ENCODE peak calls at places on chromosome X, in six cellular contexts. E, K, D, U, N and Y are unnamed samples. For H3K36me3, the result is how much of the 10 kb centered on the place peaks cover.

GRCh38 chrX:17932781-17933180 is 71.7 kb upstream of the RAI2 start:
- DNase-seq in E (no peak), K (no peak), D (no peak), U (no peak), N (no peak), Y (no peak)

GRCh38 chrX:140500427-140500826 is 4.4 kb downstream of the SOX3 start:
- DNase-seq in E (no peak), K (no peak), D (no peak), U (no peak), N (no peak), Y (no peak)

GRCh38 chrX:4091046-4091760 is 377.8 kb upstream of the PRKX start:
- DNase-seq in E (no peak), K (no peak), D (no peak), U (no peak), N (no peak), Y (no peak)

GRCh38 chrX:21374163-21374993 is at the start of gene CNKSR2:
- DNase-seq in E (peak), K (peak), D (peak), U (peak), N (peak), Y (peak)

GRCh38 chrX:45710081-45710801 is 509.6 kb upstream of the DIPK2B start:
- DNase-seq in E (no peak), K (no peak), D (no peak), U (no peak), N (no peak), Y (no peak)

GRCh38 chrX:119228506-119229290 is 7.4 kb upstream of the PGRMC1 start:
- DNase-seq in E (no peak), K (no peak), D (peak), U (no peak), N (no peak), Y (no peak)

GRCh38 chrX:155819966-155820491 is 61.1 kb upstream of the VAMP7 start:
- DNase-seq in E (peak), K (peak), D (peak), U (no peak), N (no peak), Y (no peak)

GRCh38 chrX:98067611-98068010 is 1183.9 kb downstream of the RPA4 start:
- DNase-seq in E (no peak), K (no peak), D (no peak), U (no peak), N (no peak), Y (no peak)

GRCh38 chrX:12984629-12985303 is 9.9 kb downstream of the TMSB4X start:
- DNase-seq in E (no peak), K (no peak), D (no peak), U (no peak), N (no peak), Y (no peak)

GRCh38 chrX:72027024-72027913 is 104.4 kb downstream of the RTL5 start:
- DNase-seq in E (no peak), K (no peak), D (no peak), U (no peak), N (no peak), Y (no peak)
- H3K4me3 ChIP-seq in E (no peak), K (no peak), D (no peak), U (no peak), N (no peak), Y (no peak)

GRCh38 chrX:30654989-30655607 is 1.9 kb downstream of the GK start:
- DNase-seq in E (no peak), K (peak), D (no peak), U (no peak), N (no peak), Y (no peak)

GRCh38 chrX:30657542-30658238 is 4.5 kb downstream of the GK start:
- DNase-seq in E (no peak), K (no peak), D (no peak), U (no peak), N (no peak), Y (no peak)

GRCh38 chrX:30649859-30650258 is 3.4 kb upstream of the GK start:
- DNase-seq in E (no peak), K (no peak), D (no peak), U (no peak), N (no peak), Y (no peak)

GRCh38 chrX:30653415-30654131 is at the start of gene GK:
- DNase-seq in E (peak), K (peak), D (peak), U (peak), N (no peak), Y (peak)

DNA sequence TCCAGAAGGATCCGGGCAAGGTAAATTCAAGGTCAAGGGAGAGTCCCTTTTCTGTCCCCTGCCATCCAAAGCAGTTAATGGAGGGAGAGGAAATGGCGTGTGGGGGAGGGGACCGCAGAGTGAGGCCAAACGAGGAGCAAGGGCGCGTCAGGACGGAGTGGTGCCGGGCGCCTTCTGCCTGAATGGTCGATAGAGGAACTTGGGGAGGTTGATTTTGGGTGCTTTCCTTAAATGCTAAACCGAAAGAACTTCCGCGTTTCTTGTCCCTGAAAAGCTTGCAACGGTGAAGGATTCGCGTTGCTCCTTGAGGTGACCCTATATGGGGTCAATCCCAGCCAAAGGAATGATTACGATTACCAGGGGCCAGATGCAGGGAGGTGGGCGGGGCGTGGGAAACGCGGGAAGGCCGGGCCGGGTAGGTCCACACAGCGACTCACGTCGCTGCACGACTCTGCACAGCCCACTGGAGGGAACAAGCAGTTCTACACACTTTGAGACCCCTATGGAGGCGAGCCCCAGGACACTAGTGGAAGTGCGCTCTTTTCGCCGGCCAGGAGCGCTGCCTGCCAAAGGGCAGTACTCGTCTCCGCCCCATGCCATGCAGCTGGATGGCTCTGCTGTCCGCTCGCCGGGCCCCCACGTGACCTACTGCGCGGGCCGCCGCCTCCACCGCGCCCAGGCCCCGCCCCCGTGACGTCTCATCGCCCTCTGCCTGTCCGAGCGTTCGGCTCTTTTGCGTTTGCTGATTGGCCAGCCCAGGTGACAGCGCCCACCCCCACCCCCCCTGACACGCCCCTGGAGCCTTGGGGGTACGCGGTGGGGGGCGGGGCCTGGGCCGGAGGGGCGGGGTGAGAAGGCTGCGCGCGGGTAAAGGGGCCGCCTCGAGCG is 452 bp upstream of the GK start:
- DNase-seq in E (peak), K (peak), D (peak), U (peak), N (peak), Y (peak)
- TF ChIP-seq POLR2A in E (no peak), K (no peak), D (no peak), U (no peak), N (peak), Y (no peak)

GRCh38 chrX:68757331-68757730 is 71.5 kb upstream of the EFNB1 start:
- DNase-seq in E (no peak), K (no peak), D (no peak), U (no peak), N (no peak), Y (peak)

GRCh38 chrX:68758671-68759070 is 70.2 kb upstream of the EFNB1 start:
- DNase-seq in E (no peak), K (no peak), D (no peak), U (no peak), N (no peak), Y (peak)

GRCh38 chrX:68763481-68763880 is 65.3 kb upstream of the EFNB1 start:
- DNase-seq in E (no peak), K (no peak), D (no peak), U (no peak), N (no peak), Y (no peak)

GRCh38 chrX:68761086-68761485 is 67.7 kb upstream of the EFNB1 start:
- DNase-seq in E (no peak), K (no peak), D (no peak), U (no peak), N (no peak), Y (no peak)

DNA sequence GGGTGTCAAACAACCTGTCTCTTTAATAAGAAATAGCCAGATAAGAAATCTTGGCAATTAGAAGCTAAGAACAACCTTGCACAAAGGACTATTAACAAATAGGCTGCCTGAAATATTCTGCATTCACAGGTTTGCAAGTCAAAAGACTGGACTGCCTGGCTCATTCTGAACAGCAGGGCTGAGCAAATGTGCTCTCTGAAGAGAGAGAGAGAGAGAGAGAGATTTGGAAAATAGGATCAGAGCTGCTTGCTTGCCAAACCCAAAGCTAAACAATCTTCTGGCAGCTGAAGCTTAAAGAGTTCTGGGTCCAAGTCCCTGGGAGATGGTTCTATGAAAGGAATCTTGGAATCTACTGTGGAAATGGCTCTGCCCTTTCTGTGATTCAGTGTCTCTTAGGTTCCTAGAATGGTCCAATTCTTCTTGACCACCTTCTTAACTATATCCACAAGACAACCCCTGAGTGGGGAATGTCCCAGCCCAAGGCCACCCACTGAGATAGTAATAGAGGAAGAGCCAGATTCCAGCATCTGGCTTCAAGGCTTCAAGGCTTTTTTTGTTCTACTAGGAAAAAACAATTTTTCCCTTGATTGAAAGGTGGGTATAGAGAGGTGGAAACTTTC is 66.1 kb upstream of the EFNB1 start:
- DNase-seq in E (no peak), K (no peak), D (no peak), U (no peak), N (no peak), Y (no peak)
- H3K36me3 ChIP-seq in E (under half), K (under half), D (under half), U (under half), N (under half), Y (under half)

GRCh38 chrX:129678881-129679195 is 24.1 kb upstream of the APLN start:
- DNase-seq in E (no peak), K (no peak), D (no peak), U (no peak), N (no peak), Y (no peak)

GRCh38 chrX:129682979-129683378 is 28.2 kb upstream of the APLN start:
- DNase-seq in E (no peak), K (no peak), D (no peak), U (no peak), N (no peak), Y (no peak)

GRCh38 chrX:129679856-129680255 is 25.1 kb upstream of the APLN start:
- DNase-seq in E (no peak), K (no peak), D (no peak), U (no peak), N (no peak), Y (no peak)

DNA sequence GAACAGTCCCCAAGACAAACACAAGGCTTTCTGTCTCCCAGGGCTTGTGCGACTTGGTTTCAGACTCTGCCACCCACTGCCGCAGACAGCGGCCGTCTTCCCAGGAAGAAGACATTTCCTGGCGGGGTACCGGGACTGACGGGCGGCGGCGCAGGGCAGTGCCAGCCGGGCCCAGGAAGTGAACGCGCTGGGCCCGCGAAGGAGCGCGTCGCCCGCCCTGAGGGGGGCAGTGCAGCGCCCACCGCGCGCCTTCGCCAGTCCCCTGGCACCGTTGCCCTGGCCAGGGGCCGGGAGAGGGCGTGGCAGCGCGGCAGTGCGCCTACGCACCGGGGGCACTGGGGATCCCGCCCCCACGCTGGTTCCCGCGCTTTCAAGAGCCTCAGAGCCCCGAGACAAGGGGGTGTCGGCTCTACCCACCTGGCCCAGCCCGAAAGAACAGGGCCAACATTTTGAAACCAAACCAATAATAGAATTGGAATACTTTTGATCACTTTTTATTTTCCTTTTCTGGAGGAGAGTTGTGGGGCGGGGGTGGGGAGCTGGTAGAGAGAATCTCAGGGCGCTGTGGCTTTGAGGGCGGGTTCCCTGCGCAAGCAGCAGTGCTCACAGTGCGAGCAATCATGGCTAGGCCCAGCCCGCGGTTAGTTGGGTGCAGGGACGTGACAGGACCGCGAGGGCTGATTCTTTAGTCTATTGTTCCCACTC is 23.6 kb upstream of the APLN start:
- DNase-seq in E (no peak), K (peak), D (peak), U (no peak), N (peak), Y (peak)
- H3K4me3 ChIP-seq in E (peak), K (peak), D (peak), U (peak), N (peak), Y (peak)

GRCh38 chrX:74293343-74293946 is 10.5 kb upstream of the ZCCHC13 start:
- DNase-seq in E (peak), K (peak), D (peak), U (peak), N (peak), Y (peak)
- TF ChIP-seq POLR2A in E (no peak), K (no peak), D (no peak), U (no peak), N (peak), Y (no peak)

GRCh38 chrX:54564942-54565341 is 34.9 kb downstream of the GNL3L start:
- DNase-seq in E (no peak), K (no peak), D (no peak), U (no peak), N (no peak), Y (no peak)

GRCh38 chrX:54561622-54562021 is 31.6 kb downstream of the GNL3L start:
- DNase-seq in E (no peak), K (no peak), D (no peak), U (no peak), N (no peak), Y (no peak)

GRCh38 chrX:54560411-54560810 is 30.4 kb downstream of the GNL3L start:
- DNase-seq in E (no peak), K (no peak), D (no peak), U (no peak), N (no peak), Y (no peak)
- H3K36me3 ChIP-seq in E (under half), K (under half), D (under half), U (half or more), N (half or more), Y (half or more)

GRCh38 chrX:19810809-19811208 is 76.6 kb downstream of the SH3KBP1 start:
- DNase-seq in E (no peak), K (no peak), D (no peak), U (no peak), N (no peak), Y (no peak)

GRCh38 chrX:19810370-19810769 is 77.0 kb downstream of the SH3KBP1 start:
- DNase-seq in E (no peak), K (no peak), D (no peak), U (no peak), N (no peak), Y (no peak)

GRCh38 chrX:19814778-19815177 is 72.6 kb downstream of the SH3KBP1 start:
- DNase-seq in E (no peak), K (no peak), D (no peak), U (no peak), N (no peak), Y (no peak)

GRCh38 chrX:19814240-19814639 is 73.2 kb downstream of the SH3KBP1 start:
- DNase-seq in E (no peak), K (no peak), D (no peak), U (no peak), N (no peak), Y (no peak)

GRCh38 chrX:19811807-19812604 is 75.4 kb downstream of the SH3KBP1 start:
- DNase-seq in E (no peak), K (no peak), D (no peak), U (no peak), N (no peak), Y (no peak)
- H3K4me3 ChIP-seq in E (no peak), K (no peak), D (no peak), U (no peak), N (no peak), Y (no peak)

DNA sequence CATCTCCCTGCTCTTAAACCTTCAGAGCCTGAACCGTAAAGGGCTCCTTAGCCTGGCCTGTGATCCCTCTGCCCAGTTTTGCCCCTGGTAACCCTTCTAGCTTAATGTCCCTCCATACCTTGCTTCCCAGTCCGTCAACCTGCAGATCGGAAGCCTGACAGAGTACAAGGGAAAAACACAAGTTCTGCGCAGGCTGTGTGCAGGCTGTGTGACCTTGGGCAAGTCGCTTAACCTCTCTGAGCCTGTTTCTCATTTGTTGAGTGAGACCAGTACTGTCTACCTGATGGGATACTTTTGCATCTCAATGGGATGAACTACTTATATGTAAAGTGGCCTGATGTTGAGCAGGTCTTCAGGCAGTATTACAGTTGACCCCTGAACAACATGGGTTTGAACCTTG is 1.7 kb downstream of the NSDHL start:
- DNase-seq in E (no peak), K (no peak), D (no peak), U (no peak), N (no peak), Y (no peak)
- TF ChIP-seq POLR2A in E (no peak), K (no peak), D (no peak), U (no peak), N (no peak), Y (no peak)

DNA sequence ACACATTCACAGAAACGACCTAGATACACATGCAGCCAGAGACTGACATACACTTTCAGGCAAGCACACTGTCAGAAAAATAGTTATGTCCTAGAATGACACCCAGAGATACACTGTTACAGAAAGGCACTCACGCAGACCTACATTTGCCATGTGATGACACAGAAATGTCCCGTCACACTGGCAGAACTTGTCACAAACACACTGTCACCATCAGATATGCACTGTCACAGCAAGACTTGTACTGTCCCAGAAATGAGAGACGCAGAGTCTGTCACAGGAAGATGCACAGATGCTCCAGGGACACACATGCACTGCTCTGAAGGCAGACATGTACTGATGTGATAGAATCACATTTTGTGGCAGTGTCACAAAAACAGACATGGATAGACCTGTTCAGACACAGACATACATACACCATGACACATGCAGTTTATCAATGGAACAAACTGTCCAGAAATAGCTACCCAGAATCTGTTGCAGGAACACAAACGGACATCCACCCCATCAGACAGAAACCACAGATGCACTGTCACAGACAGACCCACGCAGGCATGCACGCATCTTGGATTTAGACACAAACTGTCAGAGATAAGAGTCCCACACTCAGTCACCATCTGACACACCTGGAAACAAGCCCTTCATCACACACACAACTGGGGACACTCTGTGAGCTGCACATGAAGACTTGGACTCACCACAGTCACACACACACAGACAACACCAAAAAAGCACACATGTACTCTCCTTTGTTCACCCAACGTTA is 1.3 kb upstream of the PIM2 start:
- DNase-seq in E (no peak), K (no peak), D (no peak), U (no peak), N (no peak), Y (no peak)
- H3K36me3 ChIP-seq in E (under half), K (under half), D (under half), U (under half), N (under half), Y (under half)

GRCh38 chrX:1659664-1660461 is 45.0 kb downstream of the ASMT start:
- DNase-seq in E (no peak), K (no peak), D (no peak), U (no peak), N (peak), Y (peak)
- H3K4me3 ChIP-seq in E (no peak), K (no peak), D (no peak), U (no peak), N (no peak), Y (no peak)